ENCODE peak calls at places on chromosomes 12 and 14, in nine cellular contexts. G is IMR-90, U is adrenal gland, W is thoracic aorta, M is upper lobe of right lung, A is cardiac muscle cell, B is lower lobe of right lung, E is right atrium auricular region, Z is transverse colon. H is an unnamed sample.

GRCh38 chr12:80684077-80684495 is 23.3 kb upstream of the MYF6 start:
- DNase-seq in G (no peak), U (no peak), W (no peak), M (no peak), A (no peak), B (no peak), E (no peak), Z (no peak), H (no peak)

GRCh38 chr14:90454041-90455000 is 57.5 kb downstream of the CALM1 start:
- DNase-seq in G (peak; percentile 62), U (peak; percentile 49), W (peak; percentile 33), M (peak; percentile 74), A (peak; percentile 86), B (peak; percentile 57), E (peak; percentile 85), Z (peak; percentile 88), H (peak; percentile 82)

GRCh38 chr12:93521225-93521854 is 51.1 kb upstream of the SOCS2 start:
- DNase-seq in G (peak; percentile 19), U (no peak), W (no peak), M (no peak), A (peak; percentile 57), B (no peak), E (no peak), Z (no peak), H (no peak)

GRCh38 chr12:99959549-99960170 is 25.1 kb downstream of the ANKS1B start:
- DNase-seq in G (no peak), U (no peak), W (no peak), M (no peak), A (peak; percentile 67), B (no peak), E (no peak), Z (no peak), H (no peak)

GRCh38 chr14:105305350-105305749 is 4.5 kb upstream of the BRF1 start:
- DNase-seq in G (no peak), U (no peak), W (no peak), M (no peak), A (no peak), B (no peak), E (no peak), Z (no peak), H (no peak)

GRCh38 chr12:77087427-77087826 is 22.1 kb upstream of the E2F7 start:
- DNase-seq in G (peak; percentile 95), U (no peak), W (no peak), M (no peak), A (peak; percentile 83), B (no peak), E (no peak), Z (no peak), H (peak; percentile 84)

GRCh38 chr12:124565071-124565491 is 2.3 kb downstream of the NCOR2 start:
- DNase-seq in G (no peak), U (peak; percentile 74), W (peak; percentile 31), M (no peak), A (no peak), B (no peak), E (no peak), Z (no peak), H (no peak)

GRCh38 chr12:68499616-68500015 is 111.1 kb upstream of the RAP1B start:
- DNase-seq in G (no peak), U (no peak), W (no peak), M (no peak), A (no peak), B (no peak), E (no peak), Z (no peak), H (no peak)

GRCh38 chr12:69906411-69907216 is 81.6 kb downstream of the MYRFL start:
- DNase-seq in G (no peak), U (no peak), W (no peak), M (no peak), A (no peak), B (no peak), E (no peak), Z (no peak), H (no peak)

GRCh38 chr12:114943601-114944000 is 259.6 kb upstream of the TBX3 start:
- DNase-seq in G (no peak), U (no peak), W (no peak), M (no peak), A (no peak), B (no peak), E (no peak), Z (no peak), H (no peak)

GRCh38 chr14:50667491-50668007 is 557 bp downstream of the SAV1 start:
- DNase-seq in G (no peak), U (peak; percentile 40), W (no peak), M (no peak), A (no peak), B (no peak), E (no peak), Z (peak; percentile 58), H (no peak)

GRCh38 chr12:49537709-49538601 is 875 bp upstream of the KCNH3 start:
- DNase-seq in G (no peak), U (no peak), W (no peak), M (peak; percentile 71), A (no peak), B (no peak), E (no peak), Z (no peak), H (no peak)

GRCh38 chr12:67650127-67650495 is 1.6 kb downstream of the DYRK2 start:
- DNase-seq in G (no peak), U (peak; percentile 29), W (no peak), M (no peak), A (no peak), B (no peak), E (no peak), Z (no peak), H (no peak)

GRCh38 chr12:105670664-105671063 is 340.2 kb downstream of the C12orf75 start:
- DNase-seq in G (no peak), U (no peak), W (no peak), M (no peak), A (peak; percentile 11), B (no peak), E (no peak), Z (no peak), H (no peak)

DNA sequence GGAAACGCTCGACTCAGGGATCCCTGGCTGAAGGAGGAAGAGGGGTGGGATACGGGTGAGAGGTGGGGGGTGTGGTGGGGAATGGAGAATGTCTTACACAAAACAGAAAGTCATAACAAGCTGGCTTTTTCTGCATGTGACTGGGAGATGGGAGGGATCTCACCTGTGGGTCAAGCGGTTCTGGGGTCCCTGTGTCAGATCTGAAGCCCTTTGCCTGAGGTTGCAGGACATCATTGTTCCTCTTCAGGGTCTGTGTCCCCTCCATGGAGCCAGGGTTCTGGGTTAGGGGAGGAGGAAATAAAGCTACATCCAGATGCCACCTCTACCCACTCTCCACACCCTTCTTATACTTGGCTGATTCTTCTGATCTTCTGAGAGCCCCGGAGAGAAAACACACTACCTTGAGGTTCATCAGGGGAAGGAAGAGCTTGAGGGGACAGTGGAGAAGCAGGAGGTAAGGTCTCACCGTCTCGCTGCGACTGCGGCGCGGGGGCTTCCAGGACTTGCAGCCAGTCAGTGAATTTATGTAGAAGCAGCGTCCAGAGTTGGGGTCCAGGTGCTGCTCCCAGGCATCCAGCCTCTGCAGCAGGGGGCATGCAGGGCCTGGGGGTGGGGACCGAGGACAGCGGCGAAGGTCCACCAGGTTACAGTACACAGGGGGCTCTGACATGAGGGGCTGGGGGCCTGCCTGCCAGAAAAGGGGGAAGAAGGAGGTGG is 2.5 kb downstream of the ARHGAP9 start:
- DNase-seq in G (no peak), U (no peak), W (no peak), M (no peak), A (no peak), B (no peak), E (no peak), Z (no peak), H (no peak)
- H3K27me3 ChIP-seq in G (peaks cover 60% of the 10 kb centered on the region), U (peaks cover 26% of the 10 kb centered on the region), W (no peaks in the 10 kb centered on the region), M (peaks cover 33% of the 10 kb centered on the region), A (peaks cover 76% of the 10 kb centered on the region), B (peaks cover 36% of the 10 kb centered on the region), E (peaks cover 24% of the 10 kb centered on the region), Z (peaks cover 87% of the 10 kb centered on the region), H (peaks cover 42% of the 10 kb centered on the region)

GRCh38 chr12:53510181-53510812 is 3.0 kb upstream of the NPFF start:
- DNase-seq in G (no peak), U (no peak), W (no peak), M (peak; percentile 25), A (no peak), B (no peak), E (no peak), Z (no peak), H (no peak)
- H3K27ac ChIP-seq in G (no peak overlapping the region), U (no peak overlapping the region), W (no peak overlapping the region), M (no peak overlapping the region), A (peak overlapping the region; percentile 16), B (no peak overlapping the region), E (no peak overlapping the region), Z (no peak overlapping the region), H (no peak overlapping the region)

DNA sequence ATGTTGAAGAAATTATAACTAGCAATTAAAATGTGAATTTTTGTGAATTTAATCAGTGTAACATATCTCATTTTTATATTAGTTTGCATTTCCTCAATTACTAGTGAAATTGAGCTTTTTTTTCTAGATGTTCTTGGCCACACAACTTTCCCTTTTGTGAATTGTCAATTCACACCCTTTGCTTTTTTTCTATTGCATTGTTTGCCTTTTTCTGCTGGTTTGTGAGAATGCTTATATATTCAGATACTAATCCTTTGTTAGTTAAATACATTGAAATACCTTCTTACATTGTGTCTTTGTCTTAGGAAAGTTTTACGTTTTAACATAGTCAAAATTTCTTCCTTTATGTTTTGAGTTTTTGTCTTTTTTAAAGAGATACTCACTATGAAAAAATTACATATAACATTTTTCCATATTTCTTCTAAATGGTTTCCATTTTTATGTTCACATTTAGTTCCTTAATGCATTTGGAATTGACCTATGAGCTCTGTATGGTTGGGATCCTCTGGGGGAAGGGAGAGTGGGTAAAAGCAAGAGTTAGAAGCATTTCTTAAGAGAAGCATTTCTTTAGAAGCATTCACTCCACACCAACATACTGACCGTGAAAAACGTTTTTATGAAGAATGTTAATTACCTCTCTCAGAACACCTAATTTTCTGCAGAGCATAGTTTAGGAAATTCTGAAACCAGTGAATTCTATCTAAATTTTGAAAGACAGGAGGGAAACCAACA is 126.0 kb downstream of the CAPZA3 start:
- DNase-seq in G (no peak), U (no peak), W (no peak), M (no peak), A (no peak), B (no peak), E (no peak), Z (no peak), H (no peak)
- H3K27me3 ChIP-seq in G (no peaks in the 10 kb centered on the region), U (no peaks in the 10 kb centered on the region), W (no peaks in the 10 kb centered on the region), M (no peaks in the 10 kb centered on the region), A (no peaks in the 10 kb centered on the region), B (no peaks in the 10 kb centered on the region), E (no peaks in the 10 kb centered on the region), Z (no peaks in the 10 kb centered on the region), H (no peaks in the 10 kb centered on the region)

GRCh38 chr14:89327771-89328212 is 89.2 kb downstream of the FOXN3 start:
- DNase-seq in G (peak; percentile 71), U (no peak), W (no peak), M (no peak), A (no peak), B (no peak), E (no peak), Z (no peak), H (no peak)

GRCh38 chr14:89330236-89331002 is 86.6 kb downstream of the FOXN3 start:
- DNase-seq in G (peak; percentile 97), U (peak; percentile 87), W (peak; percentile 58), M (no peak), A (peak; percentile 81), B (no peak), E (peak; percentile 78), Z (peak; percentile 38), H (peak; percentile 87)

GRCh38 chr14:89331398-89331797 is 85.6 kb downstream of the FOXN3 start:
- DNase-seq in G (no peak), U (no peak), W (no peak), M (no peak), A (no peak), B (no peak), E (no peak), Z (no peak), H (no peak)

GRCh38 chr14:89336338-89336737 is 80.7 kb downstream of the FOXN3 start:
- DNase-seq in G (no peak), U (no peak), W (no peak), M (no peak), A (no peak), B (no peak), E (no peak), Z (no peak), H (no peak)

GRCh38 chr14:89332031-89332430 is 85.0 kb downstream of the FOXN3 start:
- DNase-seq in G (peak; percentile 55), U (no peak), W (no peak), M (no peak), A (no peak), B (no peak), E (no peak), Z (no peak), H (peak; percentile 35)
- H3K27ac ChIP-seq in G (no peak overlapping the region), U (no peak overlapping the region), W (no peak overlapping the region), M (no peak overlapping the region), A (no peak overlapping the region), B (no peak overlapping the region), E (no peak overlapping the region), Z (no peak overlapping the region), H (no peak overlapping the region)